ENCODE peak calls at places on chromosomes 4 and X, in seven cellular contexts. X, O, E, B, W, J and I are unnamed samples. For H3K4me1, the result is how much of the 10 kb centered on the place peaks cover.

GRCh38 chr4:116603096-116603495 is 482.3 kb downstream of the TRAM1L1 start:
- DNase-seq in J (no peak), E (no peak), B (peak), W (no peak), O (no peak), X (no peak), I (no peak)

GRCh38 chr4:8917321-8917811 is 45.7 kb upstream of the HMX1 start:
- DNase-seq in X (no peak), E (no peak), B (no peak), O (no peak), W (peak), J (peak), I (peak)

GRCh38 chr4:86366920-86367319 is 7.1 kb upstream of the MAPK10 start:
- DNase-seq in X (no peak), E (no peak), O (no peak), W (no peak), B (no peak), J (no peak), I (no peak)

GRCh38 chr4:109969909-109970308 is 57.2 kb downstream of the EGF start:
- DNase-seq in W (no peak), J (no peak), O (no peak), X (no peak), E (no peak), B (no peak), I (no peak)

GRCh38 chr4:81687470-81687869 is 215.8 kb upstream of the RASGEF1B start:
- DNase-seq in J (no peak), E (no peak), O (no peak), B (no peak), X (no peak), W (no peak), I (no peak)

GRCh38 chr4:123821861-123822260 is 425.3 kb downstream of the SPRY1 start:
- DNase-seq in B (no peak), J (no peak), X (no peak), O (no peak), W (no peak), E (no peak), I (no peak)

GRCh38 chrX:86012188-86012587 is 35.2 kb downstream of the CHM start:
- DNase-seq in E (no peak), X (no peak), B (no peak), W (no peak), O (no peak), J (no peak), I (no peak)

GRCh38 chrX:15366507-15367352 is 17.5 kb downstream of the VEGFD start:
- DNase-seq in B (no peak), X (peak), E (no peak), W (no peak), O (no peak), J (no peak), I (no peak)

GRCh38 chr4:78551420-78552351 is at the start of gene ANXA3:
- DNase-seq in O (peak), E (no peak), W (no peak), B (no peak), J (peak), X (peak), I (peak)

GRCh38 chrX:153724252-153725038 is at the start of the genes ABCD1 and BCAP31:
- DNase-seq in J (peak), B (peak), E (peak), O (peak), W (peak), X (peak), I (peak)
- H3K4me1 ChIP-seq in J (under half), B (under half), E (under half), O (under half), W (half or more), X (under half), I (under half)

DNA sequence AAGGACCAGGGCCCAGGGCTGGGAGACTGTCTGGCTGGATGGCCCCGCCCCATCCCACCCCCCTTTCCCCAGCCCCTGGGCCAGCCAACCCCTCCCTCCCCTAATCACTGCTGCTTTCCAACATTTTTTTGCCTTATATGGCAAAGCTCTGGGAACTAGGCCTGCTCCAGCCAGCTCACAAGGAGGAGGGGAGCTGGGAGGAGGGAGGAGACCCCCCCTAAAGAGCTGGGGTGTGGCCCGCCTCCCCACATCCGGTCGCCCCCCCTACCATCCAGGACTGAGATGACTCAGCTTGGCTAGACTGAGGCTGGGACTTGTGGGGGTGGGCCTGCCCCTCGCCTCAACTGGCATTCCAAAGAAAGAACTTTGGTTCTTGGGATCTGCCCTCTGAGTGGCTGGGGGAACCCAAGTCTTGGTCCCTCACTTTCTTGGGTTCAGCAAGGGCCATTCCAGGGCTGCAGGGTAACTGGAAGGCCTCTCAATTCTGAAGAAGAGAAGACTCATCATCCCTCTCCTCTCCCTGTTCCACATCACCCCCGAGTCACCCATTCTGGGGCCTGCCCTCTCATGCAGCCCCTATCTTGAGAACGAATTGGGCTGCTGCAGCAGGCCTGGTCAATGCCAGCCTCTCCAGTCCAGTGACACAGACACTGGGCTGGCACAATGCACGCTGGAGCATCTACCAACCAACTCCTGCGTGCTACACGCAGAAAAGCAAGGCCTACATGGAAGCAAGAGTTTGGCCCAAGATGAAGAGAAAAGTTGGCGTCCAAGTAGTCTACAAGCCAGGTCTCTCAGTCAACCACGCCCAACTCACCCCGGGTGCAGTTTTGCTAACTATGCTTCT is 4.8 kb downstream of the FLNA start:
- DNase-seq in X (peak), W (peak), B (peak), E (peak), O (peak), J (peak), I (peak)
- TF ChIP-seq POLR2AphosphoS5 in X (peak), W (peak), B (peak), E (no peak), O (peak), J (peak), I (peak)

GRCh38 chrX:107718156-107718621 is 57.4 kb downstream of the TSC22D3 start:
- DNase-seq in O (peak), B (peak), X (peak), J (peak), E (no peak), W (peak), I (peak)
- H3K4me1 ChIP-seq in O (under half), B (under half), X (under half), J (under half), E (under half), W (half or more), I (under half)

GRCh38 chr4:80446248-80446647 is 110.7 kb downstream of the CFAP299 start:
- DNase-seq in O (no peak), J (no peak), E (no peak), X (no peak), W (no peak), B (no peak), I (no peak)
- TF ChIP-seq POLR2AphosphoS5 in O (no peak), J (no peak), E (no peak), X (no peak), W (no peak), B (no peak), I (no peak)

GRCh38 chr4:3223346-3223745 is 25.6 kb upstream of the MSANTD1 start:
- DNase-seq in E (no peak), O (no peak), W (peak), B (no peak), X (no peak), J (no peak), I (no peak)
- H3K4me1 ChIP-seq in E (under half), O (under half), W (under half), B (under half), X (under half), J (under half), I (under half)